ENCODE peak calls at places on chromosomes 16 and 17, in six cellular contexts. I is AG10803; R is psoas muscle; Y is heart left ventricle; F is CD4-positive, alpha-beta memory T cell; O is heart right ventricle. P is an unnamed sample.

GRCh38 chr17:32659419-32659842 is 172.6 kb downstream of the CDK5R1 start:
- DNase-seq in Y (peak; percentile 63), F (peak; percentile 48), I (peak; percentile 55), R (peak; percentile 73), O (peak; percentile 64), P (peak; percentile 95)

GRCh38 chr17:61127960-61128359 is 271.7 kb upstream of the TBX2 start:
- DNase-seq in F (no peak), O (no peak), Y (no peak), R (no peak), I (peak; percentile 41), P (no peak)

GRCh38 chr17:46950615-46950996 is 27.6 kb downstream of the GOSR2 start:
- DNase-seq in I (no peak), R (no peak), Y (no peak), O (no peak), F (no peak), P (no peak)

GRCh38 chr16:78317871-78318270 is 218.4 kb downstream of the WWOX start:
- DNase-seq in I (no peak), Y (peak; percentile 34), F (no peak), O (no peak), R (no peak), P (no peak)

GRCh38 chr17:75008373-75008772 is 4.1 kb upstream of the MRPL58 start:
- DNase-seq in R (peak; percentile 16), Y (no peak), F (no peak), O (no peak), I (no peak), P (no peak)

GRCh38 chr17:29892201-29892600 is 37.8 kb downstream of the SSH2 start:
- DNase-seq in Y (no peak), I (no peak), R (no peak), O (no peak), F (no peak), P (no peak)

GRCh38 chr17:19716108-19717030 is at the start of gene SLC47A2:
- DNase-seq in Y (no peak), O (no peak), R (no peak), F (no peak), I (no peak), P (peak; percentile 66)

GRCh38 chr17:77734371-77735050 is 224.0 kb upstream of the TNRC6C start:
- DNase-seq in R (peak; percentile 93), F (no peak), I (peak; percentile 51), O (peak; percentile 95), Y (peak; percentile 92), P (peak; percentile 90)

GRCh38 chr16:51327001-51327400 is 175.9 kb upstream of the SALL1 start:
- DNase-seq in I (peak; percentile 55), Y (no peak), R (no peak), F (no peak), O (no peak), P (no peak)

GRCh38 chr17:4920351-4921048 is 11.6 kb upstream of the GP1BA start:
- DNase-seq in O (no peak), I (peak; percentile 66), Y (no peak), R (no peak), F (no peak), P (no peak)

GRCh38 chr16:30900588-30900987 is 4.2 kb downstream of the CTF1 start:
- DNase-seq in O (no peak), Y (no peak), I (no peak), R (no peak), F (no peak), P (no peak)

GRCh38 chr17:79926308-79927135 is 87.3 kb upstream of the CBX4 start:
- DNase-seq in Y (no peak), F (no peak), O (no peak), I (no peak), R (no peak), P (no peak)

GRCh38 chr17:15403276-15403939 is 62.0 kb upstream of the TEKT3 start:
- DNase-seq in I (no peak), O (no peak), R (no peak), Y (no peak), F (no peak), P (no peak)

GRCh38 chr17:37642706-37643105 is 540 bp downstream of the DDX52 start:
- DNase-seq in F (no peak), Y (no peak), R (no peak), I (peak; percentile 40), O (no peak), P (no peak)

GRCh38 chr17:63682981-63683380 is 16.9 kb downstream of the LIMD2 start:
- DNase-seq in F (no peak), I (no peak), R (no peak), O (no peak), Y (no peak), P (no peak)

GRCh38 chr16:53779186-53779585 is 75.2 kb downstream of the FTO start:
- DNase-seq in Y (no peak), O (no peak), R (no peak), I (no peak), F (no peak), P (no peak)

GRCh38 chr17:72890711-72891110 is 201.8 kb downstream of the SLC39A11 start:
- DNase-seq in F (no peak), Y (no peak), R (no peak), I (peak; percentile 25), O (no peak), P (no peak)

GRCh38 chr16:2874584-2875362 is 8.2 kb upstream of the FLYWCH2 start:
- DNase-seq in Y (peak; percentile 83), F (peak; percentile 64), R (peak; percentile 90), I (peak; percentile 72), O (peak; percentile 83), P (peak; percentile 90)
- H3K4me3 ChIP-seq in Y (no peak overlapping the region), F (no peak overlapping the region), R (peak overlapping the region; percentile 22), I (no peak overlapping the region), O (no peak overlapping the region), P (no peak overlapping the region)

GRCh38 chr17:82275326-82275725 is 1.8 kb upstream of the CSNK1D start:
- DNase-seq in Y (no peak), R (no peak), I (no peak), O (no peak), F (no peak), P (no peak)

GRCh38 chr17:82272495-82273326 is 789 bp downstream of the CSNK1D start:
- DNase-seq in F (peak; percentile 63), Y (peak; percentile 66), I (no peak), R (peak; percentile 79), O (peak; percentile 59), P (peak; percentile 76)

GRCh38 chr17:82271401-82271800 is 2.1 kb downstream of the CSNK1D start:
- DNase-seq in F (no peak), I (no peak), Y (no peak), O (no peak), R (no peak), P (no peak)

GRCh38 chr17:82274134-82275020 is 877 bp upstream of the CSNK1D start:
- DNase-seq in I (no peak), Y (no peak), F (no peak), R (no peak), O (no peak), P (no peak)

GRCh38 chr17:82273327-82274133 is at the start of gene CSNK1D:
- DNase-seq in I (peak; percentile 78), Y (peak; percentile 93), F (peak; percentile 88), O (peak; percentile 93), R (peak; percentile 95), P (peak; percentile 99)
- H3K4me3 ChIP-seq in I (peak within 1 kb of the TSS; percentile 84), Y (peak within 1 kb of the TSS; percentile 93), F (peak within 1 kb of the TSS; percentile 47), O (peak within 1 kb of the TSS; percentile 96), R (peak within 1 kb of the TSS; percentile 83), P (peak within 1 kb of the TSS; percentile 96)

GRCh38 chr17:65022137-65022536 is 34.4 kb downstream of the GNA13 start:
- DNase-seq in Y (no peak), F (no peak), O (no peak), I (no peak), R (no peak), P (no peak)

GRCh38 chr17:65022751-65023421 is 33.7 kb downstream of the GNA13 start:
- DNase-seq in Y (no peak), O (no peak), R (no peak), I (peak; percentile 76), F (peak; percentile 48), P (no peak)

GRCh38 chr17:65027305-65027704 is 29.2 kb downstream of the GNA13 start:
- DNase-seq in F (peak; percentile 79), Y (no peak), R (no peak), O (no peak), I (peak; percentile 48), P (peak; percentile 82)

GRCh38 chr17:65023791-65024190 is 32.7 kb downstream of the GNA13 start:
- DNase-seq in O (no peak), F (no peak), I (no peak), R (peak; percentile 50), Y (no peak), P (no peak)

DNA sequence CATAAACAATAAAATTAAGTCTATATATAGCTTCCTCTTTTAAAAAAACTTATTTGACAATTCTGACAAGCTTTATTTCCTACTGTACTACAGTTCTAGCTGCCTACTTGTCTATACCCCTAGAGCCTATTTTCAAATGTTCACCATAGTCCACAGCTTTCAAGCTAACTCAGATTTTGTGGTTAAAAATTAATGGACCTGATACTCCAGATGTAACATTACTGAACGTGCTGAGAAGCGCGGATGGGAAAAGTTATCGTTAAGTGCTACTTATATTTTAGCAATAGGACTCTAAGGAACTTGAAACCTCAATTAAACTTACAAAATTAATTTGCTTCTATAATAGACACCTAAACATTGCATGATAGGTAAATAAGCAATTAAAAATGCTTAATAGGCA is 31.3 kb downstream of the GNA13 start:
- DNase-seq in O (no peak), F (no peak), Y (no peak), R (no peak), I (no peak), P (no peak)
- H3K4me3 ChIP-seq in O (no peak overlapping the region), F (no peak overlapping the region), Y (no peak overlapping the region), R (no peak overlapping the region), I (no peak overlapping the region), P (no peak overlapping the region)

GRCh38 chr16:648071-648785 is 937 bp upstream of the WDR90 start:
- DNase-seq in O (no peak), F (no peak), Y (no peak), R (no peak), I (peak; percentile 25), P (peak; percentile 83)

GRCh38 chr16:646679-647172 is 2.4 kb upstream of the WDR90 start:
- DNase-seq in R (no peak), O (no peak), Y (no peak), I (no peak), F (no peak), P (no peak)

GRCh38 chr16:648786-649589 is at the start of gene WDR90:
- DNase-seq in R (peak; percentile 97), O (peak; percentile 94), F (peak; percentile 93), Y (peak; percentile 94), I (peak; percentile 89), P (peak; percentile 96)

GRCh38 chr16:645852-646678 is 3.1 kb upstream of the WDR90 start:
- DNase-seq in I (no peak), O (no peak), F (no peak), R (peak; percentile 80), Y (peak; percentile 75), P (no peak)

DNA sequence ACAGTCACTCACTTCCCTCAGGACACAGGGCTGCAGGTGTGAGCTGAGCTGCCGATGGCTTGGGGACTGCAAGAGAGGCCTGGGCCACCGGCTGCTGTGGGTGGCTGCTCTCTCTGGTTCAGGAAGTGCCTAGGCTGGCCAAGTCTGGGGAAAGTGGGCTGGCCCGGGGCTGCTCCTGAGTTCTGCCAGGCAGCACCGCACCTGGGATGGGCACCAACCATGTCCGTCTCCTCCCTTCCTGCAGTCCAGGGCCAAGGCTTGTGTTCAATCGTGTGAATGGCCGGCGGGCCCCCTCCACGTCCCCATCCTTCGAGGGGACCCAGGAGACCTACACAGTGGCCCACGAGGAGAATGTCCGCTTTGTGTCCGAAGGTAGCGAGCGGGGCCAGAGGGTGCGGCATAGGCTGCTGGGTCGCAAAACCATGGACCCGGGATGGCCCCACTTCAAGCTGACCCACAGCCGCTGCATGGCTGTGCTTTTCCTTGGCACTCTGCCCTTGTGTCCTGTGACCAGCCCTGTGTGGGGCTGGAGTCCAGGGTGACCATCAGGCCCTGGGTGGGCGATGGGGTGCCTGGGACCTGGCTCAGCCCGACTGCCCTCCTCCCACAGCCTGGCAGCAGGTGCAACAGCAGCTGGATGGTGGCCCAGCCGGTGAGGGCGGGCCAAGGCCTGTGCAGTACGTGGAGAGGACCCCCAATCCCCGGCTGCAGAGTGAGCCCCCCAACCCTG is 1.8 kb upstream of the WDR90 start:
- DNase-seq in I (no peak), Y (no peak), F (no peak), O (no peak), R (no peak), P (no peak)
- H3K4me3 ChIP-seq in I (no peak overlapping the region), Y (no peak overlapping the region), F (no peak overlapping the region), O (no peak overlapping the region), R (peak overlapping the region; percentile 88), P (no peak overlapping the region)